ENCODE peak calls at places on chromosome X, in seven cellular contexts. D, H, N, J, E, F and G are unnamed samples.

GRCh38 chrX:63718010-63718694 is 66.9 kb downstream of the ARHGEF9 start:
- DNase-seq in N (no peak), H (no peak), J (no peak), F (no peak), D (no peak), E (no peak), G (no peak)

GRCh38 chrX:115642895-115643530 is 82.0 kb downstream of the PLS3 start:
- DNase-seq in E (peak; percentile 48), H (peak; percentile 53), N (peak; percentile 6), F (peak; percentile 69), D (no peak), J (no peak), G (peak; percentile 14)

GRCh38 chrX:149633511-149633910 is 1.9 kb upstream of the TMEM185A start:
- DNase-seq in F (no peak), H (no peak), J (no peak), E (no peak), N (no peak), D (no peak), G (no peak)

GRCh38 chrX:151396042-151396826 is 772 bp upstream of the VMA21 start:
- DNase-seq in D (no peak), J (no peak), E (peak; percentile 15), N (peak; percentile 49), F (no peak), H (no peak), G (peak; percentile 21)

GRCh38 chrX:153063315-153063714 is 7.0 kb downstream of the PNMA3 start:
- DNase-seq in H (no peak), F (no peak), D (no peak), E (no peak), N (peak; percentile 79), J (no peak), G (no peak)

GRCh38 chrX:116204947-116205346 is 34.4 kb downstream of the AGTR2 start:
- DNase-seq in E (peak; percentile 5), H (no peak), N (peak; percentile 1), J (no peak), F (no peak), D (no peak), G (no peak)

GRCh38 chrX:71493111-71493613 is 39.7 kb upstream of the OGT start:
- DNase-seq in D (peak; percentile 64), F (peak; percentile 75), J (no peak), H (no peak), N (peak; percentile 6), E (no peak), G (peak; percentile 9)

GRCh38 chrX:69503228-69503834 is 795 bp upstream of the NALF2 start:
- DNase-seq in N (peak; percentile 79), D (no peak), H (no peak), J (no peak), E (peak; percentile 71), F (no peak), G (no peak)

GRCh38 chrX:12974797-12975669 is at the start of gene TMSB4X:
- DNase-seq in N (no peak), D (peak; percentile 91), J (peak; percentile 95), H (peak; percentile 91), E (peak; percentile 84), F (peak; percentile 93), G (peak; percentile 89)

GRCh38 chrX:107565916-107566602 is 62.3 kb upstream of the PRPS1 start:
- DNase-seq in H (no peak), D (no peak), N (peak; percentile 15), E (peak; percentile 29), J (no peak), F (no peak), G (no peak)

GRCh38 chrX:18368402-18368801 is 13.9 kb upstream of the SCML2 start:
- DNase-seq in N (no peak), J (no peak), E (no peak), D (no peak), F (no peak), H (no peak), G (no peak)

GRCh38 chrX:40867352-40867751 is 132.0 kb upstream of the MED14 start:
- DNase-seq in D (no peak), F (no peak), J (no peak), H (no peak), E (no peak), N (peak; percentile 57), G (no peak)

GRCh38 chrX:107687445-107687844 is 59.1 kb downstream of the PRPS1 start:
- DNase-seq in E (no peak), H (no peak), J (no peak), N (no peak), D (peak; percentile 30), F (no peak), G (no peak)

GRCh38 chrX:49192722-49193328 is 6.7 kb upstream of the PRICKLE3 start:
- DNase-seq in J (no peak), F (no peak), E (no peak), H (peak; percentile 69), N (no peak), D (no peak), G (no peak)

GRCh38 chrX:72169008-72169728 is 12.4 kb upstream of the PIN4 start:
- DNase-seq in D (no peak), H (peak; percentile 16), E (no peak), F (no peak), J (no peak), N (no peak), G (no peak)

GRCh38 chrX:150700107-150700506 is 6.9 kb downstream of the MTMR1 start:
- DNase-seq in E (no peak), N (no peak), J (no peak), H (no peak), F (no peak), D (no peak), G (no peak)

GRCh38 chrX:49147907-49148306 is 14.7 kb upstream of the MAGIX start:
- DNase-seq in J (no peak), F (no peak), D (no peak), H (peak; percentile 41), N (no peak), E (no peak), G (no peak)

GRCh38 chrX:30217465-30217864 is 2.1 kb downstream of the MAGEB2 start:
- DNase-seq in E (no peak), H (peak; percentile 55), D (no peak), J (no peak), F (no peak), N (no peak), G (no peak)

GRCh38 chrX:30212172-30212571 is 3.2 kb upstream of the MAGEB2 start:
- DNase-seq in F (no peak), E (no peak), J (no peak), H (no peak), D (no peak), N (no peak), G (no peak)

GRCh38 chrX:30220646-30221045 is 5.3 kb downstream of the MAGEB2 start:
- DNase-seq in E (no peak), J (no peak), N (no peak), H (peak; percentile 18), F (no peak), D (no peak), G (no peak)

GRCh38 chrX:30219372-30219771 is 4.0 kb downstream of the MAGEB2 start:
- DNase-seq in H (no peak), D (no peak), E (no peak), N (no peak), J (no peak), F (no peak), G (no peak)

DNA sequence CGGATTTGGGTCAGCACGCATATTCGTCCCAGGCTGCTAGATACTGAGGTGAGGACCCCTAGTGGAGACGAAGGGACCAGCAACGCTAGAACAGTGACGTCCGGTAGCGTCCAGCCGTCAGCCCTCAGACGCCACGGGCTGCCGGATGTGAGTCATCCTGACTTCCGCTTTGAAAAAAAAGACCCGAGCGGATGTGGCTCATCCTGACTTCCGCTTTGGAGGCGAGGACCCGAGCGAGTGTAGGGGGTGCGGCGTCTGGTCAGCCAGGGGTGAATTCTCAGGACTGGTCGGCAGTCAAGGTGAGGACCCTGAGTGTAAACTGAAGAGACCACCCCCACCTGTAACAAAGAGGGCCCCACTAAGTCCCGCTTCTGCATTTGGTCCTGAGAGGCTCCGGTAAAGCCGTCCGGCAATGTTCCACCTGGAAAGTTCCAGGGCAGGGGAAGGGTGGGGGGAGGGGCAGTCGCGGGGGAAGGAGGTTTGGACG is at the start of gene MAGEB2:
- DNase-seq in N (no peak), F (no peak), D (no peak), E (peak; percentile 33), H (peak; percentile 89), J (no peak), G (no peak)
- TF ChIP-seq POLR2AphosphoS5 in N (no peak), F (no peak), D (no peak), E (no peak), H (peak; percentile 72), J (no peak), G (no peak)

GRCh38 chrX:147911192-147912022 is at the start of gene FMR1:
- DNase-seq in J (peak; percentile 96), D (peak; percentile 95), N (peak; percentile 84), E (peak; percentile 95), F (peak; percentile 97), H (peak; percentile 95), G (peak; percentile 95)
- TF ChIP-seq EP300 in J (no peak), D (no peak), N (no peak), E (no peak), F (no peak), H (no peak), G (no peak)

DNA sequence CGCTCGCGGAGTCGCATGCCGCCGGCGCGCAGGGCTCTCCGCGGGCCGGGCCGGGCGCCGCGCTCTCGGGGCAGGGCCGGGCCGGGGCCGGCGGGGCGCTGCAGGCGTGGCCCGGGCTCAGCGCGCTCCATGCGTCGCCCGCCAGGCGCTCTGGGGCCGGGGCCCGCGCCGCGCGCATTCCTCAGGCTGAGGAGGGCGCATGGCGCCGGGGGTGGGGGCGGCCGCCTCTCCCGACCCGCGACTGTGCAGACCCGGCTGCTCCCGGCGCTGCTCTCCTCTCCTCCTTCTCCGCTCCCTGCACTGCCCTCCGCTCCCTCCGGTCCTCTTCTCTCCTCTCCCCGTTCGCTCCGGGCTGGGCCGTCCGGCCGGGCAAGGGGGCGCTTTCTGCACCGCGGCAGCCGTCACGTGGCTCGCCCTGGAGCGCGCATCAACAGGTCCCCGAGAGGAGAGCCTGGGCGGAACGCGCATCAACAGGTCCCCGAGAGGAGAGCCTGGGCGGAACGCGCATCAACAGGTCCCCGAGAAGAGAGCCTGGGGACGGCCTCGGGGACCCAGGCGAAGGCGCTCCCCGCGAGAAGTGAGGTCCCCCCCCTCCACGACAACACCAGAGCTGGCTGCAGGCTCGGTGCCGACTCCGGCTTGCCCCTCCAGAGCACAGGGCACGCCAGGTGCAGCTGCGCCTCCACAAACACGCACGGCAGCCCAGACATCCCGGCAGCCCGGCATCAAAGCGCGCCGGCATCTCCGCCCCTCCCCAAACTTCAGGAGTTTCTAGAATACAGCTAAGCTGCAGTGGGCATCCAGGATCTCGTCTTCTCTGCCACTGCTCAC is 12.9 kb downstream of the PPP2R3B start:
- DNase-seq in D (no peak), F (no peak), H (no peak), J (no peak), E (no peak), N (peak; percentile 27), G (no peak)
- TF ChIP-seq POLR2AphosphoS5 in D (no peak), F (no peak), H (no peak), J (no peak), E (no peak), N (no peak), G (no peak)

DNA sequence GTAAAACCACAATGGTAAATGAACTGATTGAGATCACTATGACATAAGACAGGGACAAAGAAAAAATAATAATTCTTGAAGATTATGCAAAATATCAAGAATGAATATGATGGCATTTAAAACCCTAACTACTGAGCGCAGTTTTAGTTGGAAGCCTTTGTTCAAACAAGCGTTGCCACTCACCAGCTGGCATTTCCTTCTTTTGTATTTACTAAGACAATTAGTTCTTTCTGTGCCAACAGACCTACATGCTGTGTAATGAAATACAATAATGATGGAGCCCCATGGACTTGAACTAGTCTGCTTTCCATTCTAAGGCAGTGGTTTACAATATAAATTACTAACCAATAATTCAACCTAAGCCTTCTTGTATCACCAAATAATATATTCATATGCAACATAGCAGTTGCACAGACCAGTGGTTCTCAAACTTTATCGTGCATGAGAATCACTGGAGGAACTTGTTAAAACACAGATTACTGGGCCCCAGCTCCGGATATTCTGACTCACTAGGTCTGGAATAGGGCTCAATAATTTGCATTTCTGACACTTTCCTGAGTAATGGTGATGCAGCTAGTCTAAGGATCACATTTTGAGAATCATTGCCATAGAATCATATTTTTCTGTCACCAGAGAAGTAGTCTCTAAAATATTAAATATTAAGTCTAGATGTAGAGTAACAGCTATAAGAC is 196.4 kb upstream of the MAGEB18 start:
- DNase-seq in D (no peak), N (no peak), J (no peak), F (no peak), H (no peak), E (no peak), G (no peak)
- TF ChIP-seq EP300 in D (no peak), N (no peak), J (no peak), F (no peak), H (no peak), E (no peak), G (no peak)